ENCODE peak calls at places on chromosomes 11 and 22, in six cellular contexts. A is activated T-cell treated with anti-CD3 and anti-CD28 coated beads, Interleukin-2, amount 50 U/mL, for 72 hours; G is fibroblast of lung; V is iris pigment epithelial cell; U is Calu3; S is activated CD4-positive, alpha-beta T cell treated with anti-CD3 and anti-CD28 coated beads, Interleukin-2, amount 50 U/mL, for 24 hours. P is an unnamed sample.

GRCh38 chr11:123582992-123583504 is 71.4 kb downstream of the SCN3B start:
- DNase-seq in A (no peak), G (no peak), V (no peak), U (no peak), S (no peak), P (no peak)

GRCh38 chr11:92249156-92249753 is 24.6 kb downstream of the FAT3 start:
- DNase-seq in A (no peak), G (no peak), V (no peak), U (no peak), S (no peak), P (no peak)

GRCh38 chr11:64234840-64235379 is 526 bp downstream of the VEGFB start:
- DNase-seq in A (peak; percentile 63), G (no peak), V (no peak), U (peak; percentile 67), S (no peak), P (no peak)

GRCh38 chr11:127199306-127199801 is 198.8 kb upstream of the KIRREL3 start:
- DNase-seq in A (no peak), G (no peak), V (no peak), U (no peak), S (no peak), P (no peak)

GRCh38 chr11:46381046-46381835 is at the start of gene MDK:
- DNase-seq in A (peak; percentile 35), G (no peak), V (no peak), U (no peak), S (no peak), P (no peak)

GRCh38 chr11:77747381-77747969 is 73.0 kb downstream of the RSF1 start:
- DNase-seq in A (no peak), G (peak; percentile 9), V (peak; percentile 38), U (no peak), S (no peak), P (no peak)

GRCh38 chr22:38738475-38739070 is 17.2 kb downstream of the SUN2 start:
- DNase-seq in A (no peak), G (no peak), V (no peak), U (no peak), S (no peak), P (no peak)

GRCh38 chr11:1668911-1669473 is 28.0 kb upstream of the KRTAP5-6 start:
- DNase-seq in A (no peak), G (no peak), V (no peak), U (no peak), S (no peak), P (peak; percentile 71)

GRCh38 chr11:110855246-110855645 is 143.0 kb upstream of the ARHGAP20 start:
- DNase-seq in A (no peak), G (peak; percentile 79), V (no peak), U (no peak), S (no peak), P (no peak)

GRCh38 chr11:11267312-11267711 is 85.7 kb downstream of the CSNK2A3 start:
- DNase-seq in A (no peak), G (no peak), V (no peak), U (no peak), S (no peak), P (no peak)

GRCh38 chr22:27386186-27386585 is 415.4 kb downstream of the MN1 start:
- DNase-seq in A (no peak), G (no peak), V (no peak), U (no peak), S (no peak), P (peak; percentile 72)

GRCh38 chr22:43186272-43187170 is at the start of gene TTLL12:
- DNase-seq in A (peak; percentile 75), G (peak; percentile 36), V (peak; percentile 51), U (peak; percentile 69), S (peak; percentile 35), P (no peak)

GRCh38 chr11:58121101-58121500 is 4.2 kb downstream of the OR9I1 start:
- DNase-seq in A (no peak), G (no peak), V (no peak), U (no peak), S (no peak), P (no peak)

GRCh38 chr22:43326342-43326825 is 16.8 kb downstream of the SCUBE1 start:
- DNase-seq in A (no peak), G (no peak), V (no peak), U (no peak), S (no peak), P (no peak)

GRCh38 chr11:57571631-57572030 is 4.2 kb upstream of the UBE2L6 start:
- DNase-seq in A (no peak), G (no peak), V (no peak), U (no peak), S (no peak), P (no peak)

GRCh38 chr22:48284671-48285070 is 1522.2 kb downstream of the TBC1D22A start:
- DNase-seq in A (no peak), G (no peak), V (no peak), U (no peak), S (no peak), P (no peak)

GRCh38 chr11:48063424-48063978 is 83.1 kb downstream of the PTPRJ start:
- DNase-seq in A (no peak), G (peak; percentile 99), V (peak; percentile 98), U (peak; percentile 26), S (no peak), P (no peak)

GRCh38 chr11:11988862-11989261 is 19.6 kb downstream of the DKK3 start:
- DNase-seq in A (no peak), G (no peak), V (no peak), U (no peak), S (no peak), P (peak; percentile 26)

P was measured in mesenteric fat pad.